ENCODE peak calls at places on chromosomes 1 and 21, in six cellular contexts. One of them, this sample, is unnamed.

GRCh38 chr1:98277111-98277510 is 356.3 kb upstream of the DPYD start:
- DNase-seq in CD8-positive, alpha-beta T cell: no peak
- DNase-seq in WERI-Rb-1: no peak
- DNase-seq in tibial artery: no peak
- DNase-seq in lower lobe of right lung: no peak
- DNase-seq in GM20000: no peak
- DNase-seq in this sample: no peak

GRCh38 chr1:201184734-201185453 is 5.7 kb upstream of the IGFN1 start:
- DNase-seq in CD8-positive, alpha-beta T cell: no peak
- DNase-seq in WERI-Rb-1: peak
- DNase-seq in tibial artery: no peak
- DNase-seq in lower lobe of right lung: no peak
- DNase-seq in GM20000: no peak
- DNase-seq in this sample: no peak

GRCh38 chr1:99994496-99994895 is 24.7 kb downstream of the SLC35A3 start:
- DNase-seq in CD8-positive, alpha-beta T cell: no peak
- DNase-seq in WERI-Rb-1: no peak
- DNase-seq in tibial artery: no peak
- DNase-seq in lower lobe of right lung: no peak
- DNase-seq in GM20000: no peak
- DNase-seq in this sample: no peak

GRCh38 chr21:45641480-45642035 is 2.0 kb upstream of the PCBP3 start:
- DNase-seq in CD8-positive, alpha-beta T cell: no peak
- DNase-seq in WERI-Rb-1: no peak
- DNase-seq in tibial artery: no peak
- DNase-seq in lower lobe of right lung: no peak
- DNase-seq in GM20000: no peak
- DNase-seq in this sample: no peak

GRCh38 chr1:43736819-43737218 is 29.5 kb downstream of the ST3GAL3 start:
- DNase-seq in CD8-positive, alpha-beta T cell: no peak
- DNase-seq in WERI-Rb-1: no peak
- DNase-seq in tibial artery: no peak
- DNase-seq in lower lobe of right lung: no peak
- DNase-seq in GM20000: no peak
- DNase-seq in this sample: no peak

GRCh38 chr21:38712076-38712475 is 93.7 kb upstream of the ETS2 start:
- DNase-seq in CD8-positive, alpha-beta T cell: no peak
- DNase-seq in WERI-Rb-1: peak
- DNase-seq in tibial artery: peak
- DNase-seq in lower lobe of right lung: no peak
- DNase-seq in GM20000: no peak
- DNase-seq in this sample: no peak

GRCh38 chr1:108050911-108051624 is 86.1 kb upstream of the VAV3 start:
- DNase-seq in CD8-positive, alpha-beta T cell: peak
- DNase-seq in WERI-Rb-1: no peak
- DNase-seq in tibial artery: no peak
- DNase-seq in lower lobe of right lung: no peak
- DNase-seq in GM20000: no peak
- DNase-seq in this sample: no peak

GRCh38 chr1:228782662-228783414 is 47.6 kb downstream of the RHOU start:
- DNase-seq in CD8-positive, alpha-beta T cell: no peak
- DNase-seq in WERI-Rb-1: no peak
- DNase-seq in tibial artery: peak
- DNase-seq in lower lobe of right lung: no peak
- DNase-seq in GM20000: no peak
- DNase-seq in this sample: no peak

GRCh38 chr1:63367218-63368103 is at the start of gene ALG6:
- DNase-seq in CD8-positive, alpha-beta T cell: peak
- DNase-seq in WERI-Rb-1: peak
- DNase-seq in tibial artery: peak
- DNase-seq in lower lobe of right lung: peak
- DNase-seq in GM20000: peak
- DNase-seq in this sample: peak

GRCh38 chr1:3471356-3472087 is 17.1 kb downstream of the ARHGEF16 start:
- DNase-seq in CD8-positive, alpha-beta T cell: peak
- DNase-seq in WERI-Rb-1: peak
- DNase-seq in tibial artery: no peak
- DNase-seq in lower lobe of right lung: peak
- DNase-seq in GM20000: no peak
- DNase-seq in this sample: no peak

GRCh38 chr1:166980818-166981217 is 5.5 kb upstream of the ILDR2 start:
- DNase-seq in CD8-positive, alpha-beta T cell: no peak
- DNase-seq in WERI-Rb-1: no peak
- DNase-seq in tibial artery: no peak
- DNase-seq in lower lobe of right lung: no peak
- DNase-seq in GM20000: no peak
- DNase-seq in this sample: no peak

GRCh38 chr1:42996384-42996991 is 37.8 kb upstream of the SLC2A1 start:
- DNase-seq in CD8-positive, alpha-beta T cell: no peak
- DNase-seq in WERI-Rb-1: no peak
- DNase-seq in tibial artery: no peak
- DNase-seq in lower lobe of right lung: no peak
- DNase-seq in GM20000: no peak
- DNase-seq in this sample: no peak

GRCh38 chr21:40841524-40842196 is 5.3 kb downstream of the DSCAM start:
- DNase-seq in CD8-positive, alpha-beta T cell: no peak
- DNase-seq in WERI-Rb-1: peak
- DNase-seq in tibial artery: peak
- DNase-seq in lower lobe of right lung: peak
- DNase-seq in GM20000: no peak
- DNase-seq in this sample: no peak

GRCh38 chr21:29637126-29637525 is 302.7 kb downstream of the GRIK1 start:
- DNase-seq in CD8-positive, alpha-beta T cell: no peak
- DNase-seq in WERI-Rb-1: no peak
- DNase-seq in tibial artery: no peak
- DNase-seq in lower lobe of right lung: no peak
- DNase-seq in GM20000: no peak
- DNase-seq in this sample: no peak

GRCh38 chr1:116001739-116002487 is 25.6 kb downstream of the SLC22A15 start:
- DNase-seq in CD8-positive, alpha-beta T cell: no peak
- DNase-seq in WERI-Rb-1: no peak
- DNase-seq in tibial artery: no peak
- DNase-seq in lower lobe of right lung: no peak
- DNase-seq in GM20000: no peak
- DNase-seq in this sample: no peak

GRCh38 chr1:63461661-63462230 is 61.3 kb downstream of the ITGB3BP start:
- DNase-seq in CD8-positive, alpha-beta T cell: no peak
- DNase-seq in WERI-Rb-1: no peak
- DNase-seq in tibial artery: no peak
- DNase-seq in lower lobe of right lung: no peak
- DNase-seq in GM20000: no peak
- DNase-seq in this sample: no peak

GRCh38 chr1:20233394-20233793 is 47.1 kb upstream of the PLA2G2C start:
- DNase-seq in CD8-positive, alpha-beta T cell: no peak
- DNase-seq in WERI-Rb-1: no peak
- DNase-seq in tibial artery: no peak
- DNase-seq in lower lobe of right lung: no peak
- DNase-seq in GM20000: peak
- DNase-seq in this sample: no peak
- TF ChIP-seq CTCF in CD8-positive, alpha-beta T cell: peak
- TF ChIP-seq CTCF in WERI-Rb-1: peak
- TF ChIP-seq CTCF in tibial artery: no peak
- TF ChIP-seq CTCF in lower lobe of right lung: peak
- TF ChIP-seq CTCF in GM20000: peak
- TF ChIP-seq CTCF in this sample: peak

DNA sequence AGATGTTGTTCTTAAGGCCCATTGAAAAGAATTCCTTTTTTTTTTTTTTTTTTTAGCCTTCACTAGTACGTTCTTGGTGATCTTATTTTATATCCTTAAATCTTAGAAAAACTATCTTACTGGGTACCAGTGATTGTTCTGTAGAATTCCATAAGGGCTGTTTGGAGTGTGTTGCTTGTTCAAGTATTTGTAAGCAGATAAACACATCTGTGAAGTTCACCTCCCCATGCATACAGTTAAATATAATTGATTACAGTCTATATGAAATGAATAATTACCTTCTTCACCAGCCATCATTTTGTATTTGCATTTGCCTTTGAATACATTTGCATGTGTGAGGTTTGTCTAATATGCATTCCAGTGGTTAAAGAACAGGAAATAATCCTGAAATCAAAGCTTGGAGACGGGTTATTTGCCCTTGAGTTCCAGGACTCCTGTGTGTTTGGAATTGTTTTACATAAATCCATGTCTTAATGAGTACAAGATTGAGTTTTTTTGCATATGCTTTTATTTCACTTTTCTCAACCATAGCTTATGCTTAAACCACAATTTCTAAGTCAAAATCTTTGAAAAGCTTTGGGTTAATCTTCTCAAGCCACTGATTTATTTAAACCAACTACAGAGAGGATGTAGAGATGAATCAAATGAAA is 73.1 kb downstream of the VPS13D start:
- DNase-seq in CD8-positive, alpha-beta T cell: no peak
- DNase-seq in WERI-Rb-1: no peak
- DNase-seq in tibial artery: no peak
- DNase-seq in lower lobe of right lung: no peak
- DNase-seq in GM20000: no peak
- DNase-seq in this sample: no peak
- TF ChIP-seq CTCF in CD8-positive, alpha-beta T cell: no peak
- TF ChIP-seq CTCF in WERI-Rb-1: no peak
- TF ChIP-seq CTCF in tibial artery: no peak
- TF ChIP-seq CTCF in lower lobe of right lung: no peak
- TF ChIP-seq CTCF in GM20000: no peak
- TF ChIP-seq CTCF in this sample: no peak

GRCh38 chr1:24391882-24392603 is 21.5 kb downstream of the STPG1 start:
- DNase-seq in CD8-positive, alpha-beta T cell: peak
- DNase-seq in WERI-Rb-1: peak
- DNase-seq in tibial artery: peak
- DNase-seq in lower lobe of right lung: peak
- DNase-seq in GM20000: peak
- DNase-seq in this sample: no peak
- TF ChIP-seq CTCF in CD8-positive, alpha-beta T cell: peak
- TF ChIP-seq CTCF in WERI-Rb-1: peak
- TF ChIP-seq CTCF in tibial artery: peak
- TF ChIP-seq CTCF in lower lobe of right lung: peak
- TF ChIP-seq CTCF in GM20000: peak
- TF ChIP-seq CTCF in this sample: peak

GRCh38 chr21:35257413-35257812 is 208.3 kb upstream of the RUNX1 start:
- DNase-seq in CD8-positive, alpha-beta T cell: no peak
- DNase-seq in WERI-Rb-1: no peak
- DNase-seq in tibial artery: peak
- DNase-seq in lower lobe of right lung: peak
- DNase-seq in GM20000: no peak
- DNase-seq in this sample: no peak

GRCh38 chr21:35258521-35258920 is 209.4 kb upstream of the RUNX1 start:
- DNase-seq in CD8-positive, alpha-beta T cell: no peak
- DNase-seq in WERI-Rb-1: no peak
- DNase-seq in tibial artery: no peak
- DNase-seq in lower lobe of right lung: no peak
- DNase-seq in GM20000: no peak
- DNase-seq in this sample: no peak

GRCh38 chr21:35254752-35255138 is 205.6 kb upstream of the RUNX1 start:
- DNase-seq in CD8-positive, alpha-beta T cell: no peak
- DNase-seq in WERI-Rb-1: no peak
- DNase-seq in tibial artery: no peak
- DNase-seq in lower lobe of right lung: no peak
- DNase-seq in GM20000: no peak
- DNase-seq in this sample: no peak

GRCh38 chr21:35254006-35254751 is 205.1 kb upstream of the RUNX1 start:
- DNase-seq in CD8-positive, alpha-beta T cell: no peak
- DNase-seq in WERI-Rb-1: no peak
- DNase-seq in tibial artery: no peak
- DNase-seq in lower lobe of right lung: no peak
- DNase-seq in GM20000: no peak
- DNase-seq in this sample: no peak

GRCh38 chr21:35256468-35256988 is 207.4 kb upstream of the RUNX1 start:
- DNase-seq in CD8-positive, alpha-beta T cell: no peak
- DNase-seq in WERI-Rb-1: no peak
- DNase-seq in tibial artery: peak
- DNase-seq in lower lobe of right lung: peak
- DNase-seq in GM20000: no peak
- DNase-seq in this sample: no peak
- TF ChIP-seq CTCF in CD8-positive, alpha-beta T cell: no peak
- TF ChIP-seq CTCF in WERI-Rb-1: no peak
- TF ChIP-seq CTCF in tibial artery: no peak
- TF ChIP-seq CTCF in lower lobe of right lung: no peak
- TF ChIP-seq CTCF in GM20000: no peak
- TF ChIP-seq CTCF in this sample: no peak

GRCh38 chr1:46198026-46198826 is at the start of gene POMGNT1:
- DNase-seq in CD8-positive, alpha-beta T cell: peak
- DNase-seq in WERI-Rb-1: peak
- DNase-seq in tibial artery: peak
- DNase-seq in lower lobe of right lung: peak
- DNase-seq in GM20000: peak
- DNase-seq in this sample: peak
- TF ChIP-seq CTCF in CD8-positive, alpha-beta T cell: no peak
- TF ChIP-seq CTCF in WERI-Rb-1: peak
- TF ChIP-seq CTCF in tibial artery: no peak
- TF ChIP-seq CTCF in lower lobe of right lung: no peak
- TF ChIP-seq CTCF in GM20000: no peak
- TF ChIP-seq CTCF in this sample: no peak

GRCh38 chr1:24159366-24159765 is 16.4 kb upstream of the IL22RA1 start:
- DNase-seq in CD8-positive, alpha-beta T cell: no peak
- DNase-seq in WERI-Rb-1: no peak
- DNase-seq in tibial artery: no peak
- DNase-seq in lower lobe of right lung: no peak
- DNase-seq in GM20000: no peak
- DNase-seq in this sample: no peak

GRCh38 chr1:24155011-24155782 is 12.3 kb upstream of the IL22RA1 start:
- DNase-seq in CD8-positive, alpha-beta T cell: no peak
- DNase-seq in WERI-Rb-1: peak
- DNase-seq in tibial artery: no peak
- DNase-seq in lower lobe of right lung: no peak
- DNase-seq in GM20000: peak
- DNase-seq in this sample: no peak

GRCh38 chr1:24156542-24157260 is 13.8 kb upstream of the IL22RA1 start:
- DNase-seq in CD8-positive, alpha-beta T cell: no peak
- DNase-seq in WERI-Rb-1: no peak
- DNase-seq in tibial artery: no peak
- DNase-seq in lower lobe of right lung: no peak
- DNase-seq in GM20000: no peak
- DNase-seq in this sample: no peak

GRCh38 chr1:24161270-24161669 is 18.3 kb upstream of the IL22RA1 start:
- DNase-seq in CD8-positive, alpha-beta T cell: no peak
- DNase-seq in WERI-Rb-1: no peak
- DNase-seq in tibial artery: no peak
- DNase-seq in lower lobe of right lung: no peak
- DNase-seq in GM20000: no peak
- DNase-seq in this sample: no peak

GRCh38 chr1:24157921-24158481 is 15.1 kb upstream of the IL22RA1 start:
- DNase-seq in CD8-positive, alpha-beta T cell: no peak
- DNase-seq in WERI-Rb-1: peak
- DNase-seq in tibial artery: no peak
- DNase-seq in lower lobe of right lung: no peak
- DNase-seq in GM20000: no peak
- DNase-seq in this sample: no peak
- TF ChIP-seq CTCF in CD8-positive, alpha-beta T cell: no peak
- TF ChIP-seq CTCF in WERI-Rb-1: peak
- TF ChIP-seq CTCF in tibial artery: no peak
- TF ChIP-seq CTCF in lower lobe of right lung: peak
- TF ChIP-seq CTCF in GM20000: no peak
- TF ChIP-seq CTCF in this sample: peak